ENCODE peak calls at places on chromosomes 11 and 22, in six cellular contexts. K is stimulated activated CD4-positive, alpha-beta T cell treated with anti-CD3 and anti-CD28 coated beads, Interleukin-15, amount 100 ng/mL, for 48 hours; M is fibroblast of mammary gland; Z is activated CD4-positive, alpha-beta T cell treated with anti-CD3 and anti-CD28 coated beads, Interleukin-2, amount 50 U/mL, for 4 hours; Q is Caco-2; V is nucleus accumbens. X is an unnamed sample.

GRCh38 chr11:134052988-134053945 is 15.6 kb upstream of the JAM3 start:
- DNase-seq in K (no peak), M (no peak), Z (no peak), Q (no peak), V (no peak), X (no peak)

GRCh38 chr11:85517272-85517671 is 109.9 kb downstream of the DLG2 start:
- DNase-seq in K (no peak), M (no peak), Z (no peak), Q (no peak), V (no peak), X (no peak)

GRCh38 chr22:37215890-37216289 is 3.6 kb upstream of the SSTR3 start:
- DNase-seq in K (no peak), M (no peak), Z (no peak), Q (no peak), V (no peak), X (no peak)

GRCh38 chr22:38257170-38257569 is 15.6 kb downstream of the TMEM184B start:
- DNase-seq in K (no peak), M (peak; percentile 87), Z (no peak), Q (no peak), V (no peak), X (peak; percentile 22)

GRCh38 chr11:34053161-34053686 is 1.7 kb downstream of the CAPRIN1 start:
- DNase-seq in K (peak; percentile 72), M (peak; percentile 73), Z (peak; percentile 78), Q (peak; percentile 78), V (no peak), X (peak; percentile 21)

GRCh38 chr11:132962026-132962425 is 570.3 kb downstream of the OPCML start:
- DNase-seq in K (no peak), M (no peak), Z (no peak), Q (no peak), V (no peak), X (peak; percentile 82)

GRCh38 chr11:112589132-112589531 is 328.5 kb upstream of the PLET1 start:
- DNase-seq in K (no peak), M (no peak), Z (no peak), Q (no peak), V (no peak), X (no peak)

GRCh38 chr11:11243258-11243789 is 109.7 kb downstream of the CSNK2A3 start:
- DNase-seq in K (no peak), M (no peak), Z (no peak), Q (no peak), V (no peak), X (no peak)

GRCh38 chr11:57158180-57158579 is 23.6 kb upstream of the LRRC55 start:
- DNase-seq in K (no peak), M (no peak), Z (no peak), Q (no peak), V (no peak), X (no peak)

GRCh38 chr22:33271390-33272161 is 213.4 kb upstream of the SYN3 start:
- DNase-seq in K (no peak), M (peak; percentile 34), Z (no peak), Q (no peak), V (peak; percentile 2), X (no peak)

GRCh38 chr11:67117667-67118058 is 1.4 kb upstream of the KDM2A start:
- DNase-seq in K (peak; percentile 34), M (no peak), Z (peak; percentile 26), Q (peak; percentile 54), V (no peak), X (no peak)

GRCh38 chr11:5280582-5281102 is 10.9 kb upstream of the HBE1 start:
- DNase-seq in K (peak; percentile 16), M (peak; percentile 100), Z (no peak), Q (peak; percentile 29), V (no peak), X (peak; percentile 27)

GRCh38 chr11:113241190-113242051 is 73.0 kb upstream of the TTC12 start:
- DNase-seq in K (no peak), M (peak; percentile 5), Z (no peak), Q (no peak), V (no peak), X (no peak)

GRCh38 chr11:61357894-61358239 is 3.8 kb downstream of the CYB561A3 start:
- DNase-seq in K (no peak), M (no peak), Z (no peak), Q (no peak), V (no peak), X (no peak)

GRCh38 chr11:47355283-47356128 is 3.0 kb upstream of the MYBPC3 start:
- DNase-seq in K (peak; percentile 28), M (peak; percentile 91), Z (no peak), Q (peak; percentile 97), V (peak; percentile 74), X (peak; percentile 81)

GRCh38 chr11:20672575-20672974 is 3.2 kb downstream of the NELL1 start:
- DNase-seq in K (no peak), M (peak; percentile 3), Z (no peak), Q (peak; percentile 29), V (no peak), X (no peak)

GRCh38 chr11:1358286-1358685 is 31.4 kb upstream of the BRSK2 start:
- DNase-seq in K (no peak), M (no peak), Z (no peak), Q (no peak), V (no peak), X (no peak)

GRCh38 chr11:18369398-18369797 is 25.0 kb upstream of the LDHA start:
- DNase-seq in K (no peak), M (no peak), Z (no peak), Q (no peak), V (no peak), X (no peak)

GRCh38 chr11:44814881-44815592 is 88.3 kb downstream of the TSPAN18 start:
- DNase-seq in K (no peak), M (peak; percentile 56), Z (no peak), Q (no peak), V (no peak), X (no peak)

GRCh38 chr22:35310556-35311550 is 11.2 kb downstream of the TOM1 start:
- DNase-seq in K (no peak), M (no peak), Z (no peak), Q (peak; percentile 42), V (no peak), X (no peak)

GRCh38 chr11:120239713-120240640 is at the start of gene POU2F3:
- DNase-seq in K (no peak), M (no peak), Z (no peak), Q (peak; percentile 69), V (no peak), X (no peak)

GRCh38 chr11:69155302-69156198 is at the start of gene SMIM38:
- DNase-seq in K (no peak), M (no peak), Z (no peak), Q (no peak), V (no peak), X (no peak)

GRCh38 chr11:16356751-16357365 is 512 bp upstream of the SOX6 start:
- DNase-seq in K (no peak), M (no peak), Z (no peak), Q (no peak), V (no peak), X (peak; percentile 16)

GRCh38 chr22:26404851-26405357 is 24.2 kb upstream of the ASPHD2 start:
- DNase-seq in K (no peak), M (peak; percentile 8), Z (no peak), Q (no peak), V (no peak), X (no peak)

GRCh38 chr11:15101072-15101701 is 13.5 kb upstream of the INSC start:
- DNase-seq in K (peak; percentile 17), M (peak; percentile 79), Z (peak; percentile 24), Q (peak; percentile 71), V (peak; percentile 5), X (peak; percentile 41)

GRCh38 chr11:35930466-35930865 is 13.4 kb upstream of the LDLRAD3 start:
- DNase-seq in K (no peak), M (no peak), Z (no peak), Q (no peak), V (no peak), X (no peak)

GRCh38 chr11:65429069-65429681 is 6.6 kb downstream of the NEAT1 start:
- DNase-seq in K (no peak), M (peak; percentile 86), Z (no peak), Q (no peak), V (no peak), X (no peak)

GRCh38 chr11:119615003-119615878 is 113.8 kb downstream of the NECTIN1 start:
- DNase-seq in K (no peak), M (peak; percentile 80), Z (no peak), Q (no peak), V (peak; percentile 68), X (peak; percentile 58)

GRCh38 chr11:66720223-66720898 is 8.7 kb downstream of the SPTBN2 start:
- DNase-seq in K (peak; percentile 56), M (peak; percentile 12), Z (peak; percentile 13), Q (peak; percentile 34), V (no peak), X (peak; percentile 73)

GRCh38 chr11:95831198-95831883 is 41.0 kb downstream of the CEP57 start:
- DNase-seq in K (no peak), M (peak; percentile 97), Z (no peak), Q (no peak), V (no peak), X (no peak)

GRCh38 chr22:44862981-44863860 is 110.8 kb downstream of the ARHGAP8 start:
- DNase-seq in K (no peak), M (no peak), Z (no peak), Q (peak; percentile 15), V (no peak), X (no peak)

GRCh38 chr11:67545280-67545679 is 22.0 kb upstream of the CABP2 start:
- DNase-seq in K (no peak), M (no peak), Z (no peak), Q (no peak), V (no peak), X (no peak)

GRCh38 chr11:34480339-34480738 is 33.3 kb downstream of the ELF5 start:
- DNase-seq in K (no peak), M (peak; percentile 23), Z (no peak), Q (no peak), V (no peak), X (no peak)

GRCh38 chr11:68581439-68581838 is 102.9 kb upstream of the GAL start:
- DNase-seq in K (no peak), M (no peak), Z (no peak), Q (no peak), V (no peak), X (no peak)

X was measured in occipital lobe.